ENCODE peak calls at places on chromosomes 5 and 9, in six cellular contexts. B, I, Q, P, V and C are unnamed samples.

GRCh38 chr5:154523104-154523503 is 45.1 kb upstream of the HAND1 start:
- DNase-seq in B (no peak), I (no peak), Q (no peak), P (no peak), V (no peak), C (no peak)

GRCh38 chr9:110578896-110579752 is at the start of gene SVEP1:
- DNase-seq in B (peak; percentile 51), I (peak; percentile 74), Q (peak; percentile 72), P (no peak), V (peak; percentile 46), C (no peak)

GRCh38 chr9:107465467-107466451 is 23.8 kb downstream of the KLF4 start:
- DNase-seq in B (no peak), I (peak; percentile 87), Q (peak; percentile 14), P (no peak), V (peak; percentile 55), C (no peak)

GRCh38 chr5:142515036-142515435 is 170.9 kb downstream of the FGF1 start:
- DNase-seq in B (no peak), I (no peak), Q (no peak), P (no peak), V (no peak), C (no peak)

GRCh38 chr5:14928661-14929060 is 57.1 kb upstream of the ANKH start:
- DNase-seq in B (no peak), I (no peak), Q (peak; percentile 80), P (no peak), V (no peak), C (no peak)

GRCh38 chr5:139133237-139133636 is 64.9 kb downstream of the SIL1 start:
- DNase-seq in B (no peak), I (no peak), Q (no peak), P (no peak), V (no peak), C (no peak)

GRCh38 chr5:32076699-32077695 is 97.1 kb downstream of the GOLPH3 start:
- DNase-seq in B (no peak), I (no peak), Q (peak; percentile 86), P (no peak), V (peak; percentile 72), C (no peak)

GRCh38 chr9:89359636-89360315 is 41.5 kb downstream of the SECISBP2 start:
- DNase-seq in B (no peak), I (no peak), Q (no peak), P (no peak), V (no peak), C (no peak)

GRCh38 chr9:73114958-73115357 is 36.7 kb upstream of the ANXA1 start:
- DNase-seq in B (no peak), I (no peak), Q (no peak), P (no peak), V (no peak), C (no peak)

GRCh38 chr9:27142299-27142930 is 33.4 kb downstream of the TEK start:
- DNase-seq in B (no peak), I (no peak), Q (no peak), P (no peak), V (no peak), C (no peak)

GRCh38 chr5:127186657-127187056 is 103.9 kb upstream of the MEGF10 start:
- DNase-seq in B (no peak), I (no peak), Q (no peak), P (no peak), V (no peak), C (no peak)

GRCh38 chr5:135578685-135579341 is at the start of gene CXCL14:
- DNase-seq in B (peak; percentile 85), I (no peak), Q (peak; percentile 82), P (no peak), V (no peak), C (no peak)

GRCh38 chr5:72015103-72015548 is 92.1 kb upstream of the MAP1B start:
- DNase-seq in B (peak; percentile 58), I (peak; percentile 60), Q (peak; percentile 95), P (no peak), V (peak; percentile 45), C (no peak)

GRCh38 chr9:134130503-134131375 is 5.1 kb upstream of the WDR5 start:
- DNase-seq in B (no peak), I (peak; percentile 80), Q (no peak), P (no peak), V (peak; percentile 55), C (no peak)

GRCh38 chr5:114412509-114413171 is 50.8 kb downstream of the KCNN2 start:
- DNase-seq in B (no peak), I (no peak), Q (peak; percentile 82), P (no peak), V (no peak), C (no peak)

GRCh38 chr5:55062039-55062779 is 38.2 kb downstream of the GZMK start:
- DNase-seq in B (no peak), I (no peak), Q (no peak), P (no peak), V (no peak), C (no peak)

GRCh38 chr5:17255471-17256016 is 38.1 kb downstream of the BASP1 start:
- DNase-seq in B (no peak), I (no peak), Q (no peak), P (no peak), V (no peak), C (no peak)

GRCh38 chr9:16664211-16664610 is 206.3 kb downstream of the BNC2 start:
- DNase-seq in B (no peak), I (no peak), Q (peak; percentile 46), P (no peak), V (no peak), C (no peak)

GRCh38 chr9:115213777-115214428 is 95.9 kb upstream of the TNC start:
- DNase-seq in B (no peak), I (no peak), Q (peak; percentile 97), P (no peak), V (peak; percentile 9), C (no peak)

GRCh38 chr5:82349651-82350050 is 71.5 kb upstream of the RPS23 start:
- DNase-seq in B (no peak), I (no peak), Q (no peak), P (no peak), V (no peak), C (no peak)

GRCh38 chr9:104586496-104587180 is 12.6 kb downstream of the OR13C5 start:
- DNase-seq in B (no peak), I (no peak), Q (no peak), P (no peak), V (no peak), C (no peak)
- H3K9me3 ChIP-seq in B (no peaks in the 10 kb centered on the region), I (no peaks in the 10 kb centered on the region), Q (no peaks in the 10 kb centered on the region), P (no peaks in the 10 kb centered on the region), V (no peaks in the 10 kb centered on the region), C (no peaks in the 10 kb centered on the region)

GRCh38 chr5:65981548-65981947 is 55.2 kb downstream of the ERBIN start:
- DNase-seq in B (no peak), I (no peak), Q (no peak), P (no peak), V (no peak), C (no peak)

GRCh38 chr5:65982635-65983034 is 56.3 kb downstream of the ERBIN start:
- DNase-seq in B (no peak), I (no peak), Q (no peak), P (no peak), V (no peak), C (no peak)

GRCh38 chr5:65981969-65982368 is 55.6 kb downstream of the ERBIN start:
- DNase-seq in B (no peak), I (no peak), Q (no peak), P (no peak), V (no peak), C (no peak)

DNA sequence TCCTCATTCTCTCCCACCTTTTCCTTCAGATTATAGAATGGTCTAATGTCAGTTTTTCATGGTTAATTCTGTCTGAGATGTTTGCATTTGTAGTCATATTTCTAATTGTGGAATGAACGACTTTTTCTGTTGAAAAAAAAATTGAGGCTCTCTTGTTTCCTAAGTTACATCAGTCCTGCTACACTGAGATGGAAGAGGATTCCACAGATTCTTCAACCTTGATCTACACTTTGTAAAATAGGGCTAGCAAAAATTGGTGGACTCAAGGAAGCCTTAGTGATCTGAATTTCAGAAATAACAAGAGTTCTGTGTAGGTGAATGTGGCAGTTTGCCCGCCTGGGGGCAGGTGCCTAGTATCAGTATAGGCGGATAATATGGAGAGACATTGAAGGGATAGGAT is 51.9 kb downstream of the ERBIN start:
- DNase-seq in B (no peak), I (no peak), Q (no peak), P (no peak), V (no peak), C (no peak)
- H3K9me3 ChIP-seq in B (no peaks in the 10 kb centered on the region), I (no peaks in the 10 kb centered on the region), Q (no peaks in the 10 kb centered on the region), P (no peaks in the 10 kb centered on the region), V (no peaks in the 10 kb centered on the region), C (no peaks in the 10 kb centered on the region)

DNA sequence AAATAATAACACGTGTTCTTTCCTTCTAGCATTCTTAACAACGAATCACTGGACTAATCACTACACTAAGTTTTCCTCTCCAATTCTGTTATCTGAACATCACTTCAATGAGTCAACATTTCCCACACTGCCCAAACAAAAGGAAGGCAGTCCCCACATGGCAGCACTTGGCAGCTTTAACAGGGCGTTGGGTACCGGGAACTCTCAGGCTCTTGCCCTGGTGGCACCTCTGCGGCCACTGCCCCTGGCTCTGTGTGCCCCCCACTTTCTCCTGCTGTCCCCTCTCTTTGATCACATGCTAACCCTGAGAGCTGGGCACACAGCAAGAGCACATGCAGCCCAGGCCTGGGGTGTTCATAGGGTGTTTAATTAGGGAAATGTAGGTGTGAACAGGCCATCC is 15.7 kb downstream of the SLC6A3 start:
- DNase-seq in B (peak; percentile 57), I (no peak), Q (no peak), P (no peak), V (no peak), C (no peak)
- H3K9me3 ChIP-seq in B (peaks cover 9% of the 10 kb centered on the region), I (no peaks in the 10 kb centered on the region), Q (peaks cover 23% of the 10 kb centered on the region), P (peaks cover 16% of the 10 kb centered on the region), V (peaks cover 41% of the 10 kb centered on the region), C (no peaks in the 10 kb centered on the region)

DNA sequence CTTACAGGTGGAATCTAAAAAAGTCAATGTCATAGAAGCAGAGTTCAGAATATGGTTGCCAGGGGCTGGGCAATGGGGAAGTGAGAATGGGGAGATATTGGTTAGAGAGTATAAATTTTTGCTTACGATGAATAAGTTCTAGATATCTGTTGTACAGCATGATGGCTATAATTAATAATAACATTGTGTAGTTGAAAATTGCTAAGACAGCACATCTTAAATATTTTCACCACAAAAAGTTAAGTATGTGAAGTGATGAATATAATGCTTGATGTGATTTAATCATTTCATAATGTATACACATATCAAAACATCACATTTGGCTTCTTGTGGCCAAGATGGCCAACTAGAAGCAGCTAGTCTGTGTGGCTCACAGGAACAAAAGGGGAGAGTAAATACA is 425.9 kb upstream of the ACO1 start:
- DNase-seq in B (no peak), I (no peak), Q (no peak), P (no peak), V (no peak), C (no peak)
- H3K9me3 ChIP-seq in B (peaks cover 7% of the 10 kb centered on the region), I (peaks cover 2% of the 10 kb centered on the region), Q (peaks cover 16% of the 10 kb centered on the region), P (no peaks in the 10 kb centered on the region), V (peaks cover 44% of the 10 kb centered on the region), C (no peaks in the 10 kb centered on the region)